ENCODE peak calls at places on chromosomes 2 and 18, in four cellular contexts. E is retina, P is NCI-H1694 treated with DMSO at 0.1 percent for 48 hours, W is NCI-H2029 treated with DMSO at 0.1 percent for 48 hours. H is an unnamed sample.

GRCh38 chr2:120223034-120223912 is at the start of gene TMEM185B:
- DNase-seq in W (peak), P (peak), E (peak), H (peak)

GRCh38 chr2:25684577-25684976 is 11.2 kb upstream of the DTNB start:
- DNase-seq in P (peak), W (no peak), E (no peak), H (no peak)

GRCh38 chr2:68997401-68997800 is 15.6 kb upstream of the ANTXR1 start:
- DNase-seq in E (no peak), P (no peak), W (no peak), H (no peak)

GRCh38 chr2:3598912-3599854 is 4.3 kb downstream of the COLEC11 start:
- DNase-seq in P (no peak), E (no peak), W (no peak), H (no peak)

GRCh38 chr2:164882276-164882675 is 40.7 kb upstream of the COBLL1 start:
- DNase-seq in E (no peak), W (no peak), P (no peak), H (no peak)

GRCh38 chr2:133158442-133158841 is 409.8 kb downstream of the NCKAP5 start:
- DNase-seq in W (no peak), E (no peak), P (no peak), H (no peak)

GRCh38 chr2:192035731-192036442 is 158.8 kb downstream of the TMEFF2 start:
- DNase-seq in E (no peak), W (no peak), P (no peak), H (no peak)

GRCh38 chr2:239311132-239312040 is 89.4 kb downstream of the HDAC4 start:
- DNase-seq in E (no peak), W (peak), P (no peak), H (no peak)

GRCh38 chr18:9722691-9723090 is 14.6 kb downstream of the RAB31 start:
- DNase-seq in W (no peak), E (no peak), P (no peak), H (no peak)

GRCh38 chr18:56986829-56987228 is 160.1 kb upstream of the BOD1L2 start:
- DNase-seq in E (no peak), P (no peak), W (no peak), H (no peak)

GRCh38 chr2:223026357-223027110 is 25.5 kb upstream of the KCNE4 start:
- DNase-seq in P (no peak), E (no peak), W (peak), H (no peak)

GRCh38 chr2:217950401-217950871 is 52.4 kb downstream of the TNS1 start:
- DNase-seq in P (no peak), E (no peak), W (no peak), H (no peak)

GRCh38 chr2:222813177-222813843 is 47.5 kb upstream of the ACSL3 start:
- DNase-seq in P (no peak), E (no peak), W (no peak), H (no peak)

GRCh38 chr2:27754831-27755230 is 16.7 kb upstream of the MRPL33 start:
- DNase-seq in W (no peak), E (no peak), P (no peak), H (no peak)

GRCh38 chr2:240107386-240107785 is 28.7 kb downstream of the COPS9 start:
- DNase-seq in W (no peak), E (peak), P (no peak), H (no peak)

GRCh38 chr2:234953116-234954031 is 1.6 kb downstream of the SH3BP4 start:
- DNase-seq in W (no peak), P (no peak), E (no peak), H (no peak)

GRCh38 chr2:177076636-177077179 is 135.9 kb upstream of the HNRNPA3 start:
- DNase-seq in P (no peak), W (no peak), E (no peak), H (no peak)

GRCh38 chr2:240572141-240573031 is 4.1 kb downstream of the RNPEPL1 start:
- DNase-seq in E (no peak), W (no peak), P (no peak), H (no peak)

GRCh38 chr2:128624956-128625355 is 306.3 kb upstream of the HS6ST1 start:
- DNase-seq in W (no peak), E (no peak), P (no peak), H (no peak)

GRCh38 chr2:48249631-48250473 is 280.1 kb upstream of the STON1 start:
- DNase-seq in P (peak), E (no peak), W (no peak), H (no peak)

GRCh38 chr2:30165050-30165520 is 18.3 kb downstream of the YPEL5 start:
- DNase-seq in E (peak), P (peak), W (peak), H (peak)

GRCh38 chr2:98839292-98839691 is 96.7 kb downstream of the CRACDL start:
- DNase-seq in P (no peak), E (no peak), W (no peak), H (no peak)

GRCh38 chr2:139949242-139949972 is 1169.2 kb upstream of the NXPH2 start:
- DNase-seq in E (no peak), W (no peak), P (no peak), H (no peak)

GRCh38 chr2:32864337-32864736 is 82.4 kb upstream of the LTBP1 start:
- DNase-seq in P (no peak), E (no peak), W (no peak), H (no peak)

GRCh38 chr2:219207884-219208740 is 1.5 kb downstream of the ZFAND2B start:
- DNase-seq in W (peak), E (no peak), P (no peak), H (no peak)

GRCh38 chr2:58120626-58121229 is 74.1 kb downstream of the VRK2 start:
- DNase-seq in W (no peak), P (no peak), E (no peak), H (no peak)

GRCh38 chr2:224181534-224182155 is 142.6 kb upstream of the SERPINE2 start:
- DNase-seq in E (no peak), W (no peak), P (no peak), H (no peak)

GRCh38 chr2:46382331-46383112 is 85.3 kb downstream of the EPAS1 start:
- DNase-seq in P (no peak), E (no peak), W (no peak), H (no peak)

GRCh38 chr2:158740127-158740526 is 55.0 kb upstream of the DAPL1 start:
- DNase-seq in E (no peak), W (no peak), P (no peak), H (no peak)

GRCh38 chr2:108971661-108972566 is 17.1 kb downstream of the EDAR start:
- DNase-seq in W (no peak), P (no peak), E (no peak), H (no peak)

GRCh38 chr2:113219889-113220641 is 46.3 kb downstream of the PSD4 start:
- DNase-seq in W (peak), E (no peak), P (no peak), H (no peak)

H was measured in NCI-H187 treated with DMSO at 0.1 percent for 48 hours.